ENCODE peak calls at places on chromosomes 4 and X, in six cellular contexts. C, J, V, G, F and I are unnamed samples.

GRCh38 chr4:621296-622070 is 3.9 kb upstream of the PDE6B start:
- DNase-seq in C (no peak), J (no peak), G (no peak), V (no peak), F (no peak), I (no peak)

GRCh38 chrX:124462931-124463330 is 116.6 kb downstream of the SH2D1A start:
- DNase-seq in V (no peak), J (no peak), F (no peak), C (no peak), G (no peak), I (no peak)

GRCh38 chr4:161894493-161895167 is 269.2 kb downstream of the FSTL5 start:
- DNase-seq in V (no peak), F (no peak), C (no peak), G (no peak), J (no peak), I (no peak)

GRCh38 chrX:154002215-154002719 is 17.4 kb downstream of the IRAK1 start:
- DNase-seq in V (peak; percentile 44), J (peak; percentile 88), G (no peak), C (peak; percentile 38), F (peak; percentile 54), I (peak; percentile 30)

GRCh38 chr4:98081961-98082360 is 61.3 kb downstream of the STPG2 start:
- DNase-seq in V (no peak), F (no peak), J (no peak), C (no peak), G (no peak), I (no peak)

GRCh38 chrX:40169193-40170086 is 71.7 kb upstream of the BCOR start:
- DNase-seq in G (peak; percentile 45), J (peak; percentile 75), V (peak; percentile 77), C (peak; percentile 89), F (peak; percentile 80), I (peak; percentile 90)

GRCh38 chr4:151031831-151032605 is 16.9 kb upstream of the LRBA start:
- DNase-seq in J (peak; percentile 74), V (no peak), G (no peak), F (no peak), C (peak; percentile 26), I (peak; percentile 25)

GRCh38 chrX:116198810-116199209 is 28.3 kb downstream of the AGTR2 start:
- DNase-seq in F (no peak), C (no peak), V (no peak), G (no peak), J (no peak), I (peak; percentile 22)

GRCh38 chr4:37802068-37802666 is 24.3 kb upstream of the PGM2 start:
- DNase-seq in V (no peak), F (no peak), J (peak; percentile 81), C (peak; percentile 72), G (no peak), I (peak; percentile 79)

GRCh38 chrX:49172280-49172780 is 632 bp downstream of the PLP2 start:
- DNase-seq in F (peak; percentile 51), V (peak; percentile 66), C (peak; percentile 54), J (no peak), G (no peak), I (peak; percentile 57)

GRCh38 chrX:153637121-153638040 is 9.6 kb upstream of the DUSP9 start:
- DNase-seq in G (no peak), F (no peak), V (no peak), C (no peak), J (no peak), I (no peak)

GRCh38 chr4:110527156-110527555 is 51.2 kb downstream of the ENPEP start:
- DNase-seq in J (no peak), G (no peak), F (no peak), C (no peak), V (peak; percentile 23), I (no peak)

GRCh38 chr4:56655209-56655626 is 25.9 kb downstream of the HOPX start:
- DNase-seq in C (peak; percentile 10), F (peak; percentile 26), V (no peak), J (no peak), G (no peak), I (peak; percentile 76)

GRCh38 chr4:29304595-29304994 is 1415.6 kb upstream of the PCDH7 start:
- DNase-seq in F (no peak), C (no peak), G (no peak), J (peak; percentile 0), V (no peak), I (no peak)

GRCh38 chr4:142563682-142564291 is 282.3 kb downstream of the INPP4B start:
- DNase-seq in V (no peak), J (peak; percentile 82), G (no peak), C (peak; percentile 93), F (no peak), I (no peak)

GRCh38 chrX:2463973-2464676 is 36.7 kb downstream of the DHRSX start:
- DNase-seq in V (no peak), F (no peak), C (no peak), J (no peak), G (no peak), I (peak; percentile 77)

GRCh38 chrX:100979881-100980607 is 10.5 kb downstream of the ARL13A start:
- DNase-seq in V (no peak), J (peak; percentile 69), F (no peak), C (no peak), G (no peak), I (no peak)

GRCh38 chr4:17760602-17761001 is 20.8 kb downstream of the FAM184B start:
- DNase-seq in F (no peak), V (no peak), J (no peak), C (no peak), G (no peak), I (peak; percentile 66)

GRCh38 chrX:130174051-130174704 is 2.4 kb downstream of the RAB33A start:
- DNase-seq in G (no peak), C (no peak), J (peak; percentile 50), F (no peak), V (no peak), I (no peak)

GRCh38 chrX:7149421-7149820 is 1.5 kb upstream of the PUDP start:
- DNase-seq in G (no peak), F (no peak), V (no peak), J (no peak), C (no peak), I (no peak)

GRCh38 chr4:20589436-20589835 is 110.8 kb upstream of the PACRGL start:
- DNase-seq in G (no peak), F (no peak), J (no peak), C (no peak), V (no peak), I (peak; percentile 41)

GRCh38 chr4:72911316-72911715 is 158.2 kb downstream of the COX18 start:
- DNase-seq in G (no peak), J (no peak), F (no peak), C (no peak), V (no peak), I (no peak)

GRCh38 chrX:107711521-107712041 is 64.0 kb downstream of the TSC22D3 start:
- DNase-seq in V (no peak), C (no peak), F (no peak), J (no peak), G (no peak), I (no peak)

GRCh38 chr4:184732126-184732525 is 1.8 kb downstream of the CENPU start:
- DNase-seq in C (no peak), V (no peak), J (peak; percentile 80), F (no peak), G (no peak), I (no peak)

GRCh38 chr4:152735302-152735917 is 44.1 kb downstream of the TIGD4 start:
- DNase-seq in V (no peak), F (no peak), C (peak; percentile 16), G (no peak), J (peak; percentile 54), I (peak; percentile 63)

GRCh38 chrX:153740631-153741222 is 16.1 kb downstream of the ABCD1 start:
- DNase-seq in G (no peak), V (no peak), F (no peak), C (no peak), J (no peak), I (no peak)

GRCh38 chr4:133149364-133149695 is 236 bp downstream of the PCDH10 start:
- DNase-seq in F (no peak), G (no peak), J (no peak), C (no peak), V (no peak), I (no peak)

GRCh38 chr4:7941111-7942018 is 1.7 kb upstream of the AFAP1 start:
- DNase-seq in C (peak; percentile 68), F (no peak), J (peak; percentile 31), V (no peak), G (no peak), I (peak; percentile 80)

GRCh38 chr4:38819569-38819968 is 15.0 kb upstream of the TLR1 start:
- DNase-seq in G (no peak), V (no peak), J (peak; percentile 32), F (no peak), C (peak; percentile 30), I (no peak)

GRCh38 chrX:39895228-39896110 is 202.3 kb downstream of the BCOR start:
- DNase-seq in V (no peak), G (no peak), C (peak; percentile 30), F (no peak), J (no peak), I (no peak)

GRCh38 chr4:172073590-172073989 is 260.4 kb downstream of the GALNTL6 start:
- DNase-seq in J (no peak), V (no peak), G (no peak), C (no peak), F (no peak), I (no peak)